ENCODE peak calls at places on chromosomes 2 and 18, in six cellular contexts. J, Y, X, B, Q and L are unnamed samples.

GRCh38 chr2:12434609-12435008 is 282.1 kb upstream of the TRIB2 start:
- DNase-seq in J (no peak), Y (no peak), X (no peak), B (no peak), Q (no peak), L (no peak)

GRCh38 chr2:133200684-133201421 is 367.4 kb downstream of the NCKAP5 start:
- DNase-seq in J (no peak), Y (no peak), X (no peak), B (no peak), Q (peak; percentile 86), L (no peak)

GRCh38 chr18:70330887-70331286 is 42.0 kb downstream of the SOCS6 start:
- DNase-seq in J (no peak), Y (no peak), X (no peak), B (no peak), Q (no peak), L (no peak)

GRCh38 chr2:223297788-223298187 is 245.8 kb downstream of the KCNE4 start:
- DNase-seq in J (no peak), Y (no peak), X (no peak), B (no peak), Q (no peak), L (no peak)

GRCh38 chr2:120401275-120402069 is 55.5 kb downstream of the INHBB start:
- DNase-seq in J (peak; percentile 32), Y (peak; percentile 13), X (no peak), B (no peak), Q (no peak), L (peak; percentile 46)

GRCh38 chr2:135773319-135773718 is 31.7 kb downstream of the UBXN4 start:
- DNase-seq in J (no peak), Y (no peak), X (no peak), B (no peak), Q (no peak), L (no peak)

GRCh38 chr2:106054880-106055655 is 139.0 kb downstream of the UXS1 start:
- DNase-seq in J (no peak), Y (no peak), X (no peak), B (no peak), Q (no peak), L (no peak)

GRCh38 chr2:169141713-169142352 is 72.5 kb downstream of the DHRS9 start:
- DNase-seq in J (peak; percentile 77), Y (peak; percentile 78), X (peak; percentile 29), B (peak; percentile 72), Q (peak; percentile 60), L (peak; percentile 76)

GRCh38 chr2:124327293-124327692 is 302.2 kb downstream of the CNTNAP5 start:
- DNase-seq in J (no peak), Y (no peak), X (no peak), B (no peak), Q (no peak), L (no peak)

GRCh38 chr18:50969448-50969847 is 1.6 kb downstream of the ELAC1 start:
- DNase-seq in J (no peak), Y (no peak), X (no peak), B (no peak), Q (no peak), L (no peak)

GRCh38 chr2:74577448-74577847 is 22.9 kb downstream of the DOK1 start:
- DNase-seq in J (no peak), Y (no peak), X (no peak), B (no peak), Q (no peak), L (no peak)

GRCh38 chr2:66683599-66683998 is 248.7 kb downstream of the MEIS1 start:
- DNase-seq in J (no peak), Y (no peak), X (no peak), B (no peak), Q (no peak), L (no peak)

GRCh38 chr2:141068053-141068682 is 1062.6 kb downstream of the LRP1B start:
- DNase-seq in J (no peak), Y (no peak), X (no peak), B (no peak), Q (no peak), L (no peak)

GRCh38 chr2:176146101-176146500 is 5.2 kb upstream of the HOXD4 start:
- DNase-seq in J (no peak), Y (no peak), X (no peak), B (no peak), Q (no peak), L (no peak)